ENCODE peak calls at places on chromosomes 5 and 9, in six cellular contexts. Y is GM12891, N is GM12878, M is GM12892, C is K562, Z is HepG2. K is an unnamed sample.

GRCh38 chr9:107368696-107369095 is 85.6 kb downstream of the RAD23B start:
- DNase-seq in C (no peak), Z (peak), M (no peak), N (no peak), Y (no peak), K (no peak)

GRCh38 chr5:88860501-88860900 is 22.5 kb downstream of the MEF2C start:
- DNase-seq in Y (no peak), M (no peak), N (no peak), C (no peak), Z (no peak), K (no peak)

GRCh38 chr9:89923961-89924504 is 319.2 kb downstream of the GADD45G start:
- DNase-seq in N (no peak), M (no peak), Y (no peak), C (no peak), Z (peak), K (no peak)

GRCh38 chr5:93336330-93337110 is 244.5 kb downstream of the NR2F1-AS1 start:
- DNase-seq in Y (no peak), C (no peak), M (no peak), Z (no peak), N (no peak), K (no peak)

GRCh38 chr9:91847576-91847975 is 102.5 kb downstream of the ROR2 start:
- DNase-seq in Y (no peak), C (no peak), Z (no peak), N (no peak), M (no peak), K (peak)

GRCh38 chr9:94528886-94529285 is 26.0 kb upstream of the PCAT7 start:
- DNase-seq in M (no peak), N (no peak), C (no peak), Z (no peak), Y (no peak), K (no peak)

GRCh38 chr9:114025196-114025753 is 52.8 kb downstream of the AMBP start:
- DNase-seq in Z (no peak), N (no peak), Y (no peak), C (no peak), M (no peak), K (no peak)

GRCh38 chr5:95471922-95472321 is 80.8 kb downstream of the FAM81B start:
- DNase-seq in N (no peak), Y (no peak), C (no peak), M (no peak), Z (no peak), K (no peak)

GRCh38 chr9:132794730-132795380 is 83.2 kb downstream of the AK8 start:
- DNase-seq in C (no peak), Z (no peak), Y (no peak), N (no peak), M (no peak), K (no peak)

GRCh38 chr9:134971196-134971595 is 53.5 kb upstream of the FCN1 start:
- DNase-seq in C (no peak), Z (no peak), M (no peak), N (no peak), Y (no peak), K (no peak)

GRCh38 chr5:112419050-112419595 is at the start of gene EPB41L4A:
- DNase-seq in C (no peak), Y (peak), N (no peak), M (peak), Z (no peak), K (peak)

GRCh38 chr5:4614088-4614487 is 526.0 kb upstream of the ADAMTS16 start:
- DNase-seq in N (no peak), M (no peak), C (no peak), Z (no peak), Y (no peak), K (no peak)

GRCh38 chr9:90903731-90904422 is 102.3 kb downstream of the SYK start:
- DNase-seq in Z (no peak), M (no peak), Y (no peak), N (no peak), C (no peak), K (no peak)

GRCh38 chr9:91843623-91844111 is 106.4 kb downstream of the ROR2 start:
- DNase-seq in C (no peak), Y (no peak), M (no peak), N (no peak), Z (no peak), K (peak)

GRCh38 chr9:77960356-77961153 is 71.1 kb downstream of the GNAQ start:
- DNase-seq in N (no peak), C (peak), M (no peak), Z (no peak), Y (no peak), K (no peak)

GRCh38 chr9:80650964-80651555 is 1038.3 kb downstream of the TLE1 start:
- DNase-seq in N (no peak), C (no peak), M (no peak), Y (no peak), Z (no peak), K (no peak)

GRCh38 chr5:76270214-76270613 is 132.9 kb upstream of the IQGAP2 start:
- DNase-seq in C (no peak), Z (no peak), M (no peak), N (no peak), Y (no peak), K (no peak)

GRCh38 chr5:173278172-173278571 is 43.2 kb upstream of the NKX2-5 start:
- DNase-seq in N (no peak), Z (no peak), Y (no peak), C (no peak), M (no peak), K (no peak)

GRCh38 chr9:98272083-98272482 is 16.6 kb upstream of the TBC1D2 start:
- DNase-seq in M (no peak), N (no peak), Y (no peak), Z (no peak), C (no peak), K (no peak)

GRCh38 chr9:2767800-2768199 is 50.5 kb downstream of the KCNV2 start:
- DNase-seq in C (no peak), Y (no peak), M (no peak), Z (no peak), N (no peak), K (no peak)

GRCh38 chr5:180785794-180786221 is 16.8 kb downstream of the MGAT1 start:
- DNase-seq in N (no peak), M (no peak), Z (no peak), Y (no peak), C (no peak), K (no peak)

GRCh38 chr5:108786806-108787483 is 39.2 kb downstream of the FER start:
- DNase-seq in Y (no peak), M (no peak), Z (no peak), N (no peak), C (no peak), K (no peak)

GRCh38 chr9:133572821-133573361 is 36.3 kb downstream of the FAM163B start:
- DNase-seq in Z (no peak), M (no peak), C (no peak), N (no peak), Y (no peak), K (peak)

GRCh38 chr9:88773627-88774244 is 217.5 kb upstream of the S1PR3 start:
- DNase-seq in C (no peak), Y (no peak), Z (no peak), N (no peak), M (no peak), K (no peak)

GRCh38 chr9:106677374-106677773 is 185.6 kb upstream of the ZNF462 start:
- DNase-seq in C (no peak), Y (no peak), M (no peak), Z (no peak), N (no peak), K (no peak)

GRCh38 chr5:32531885-32532520 is 53.4 kb upstream of the SUB1 start:
- DNase-seq in Z (peak), M (no peak), N (peak), Y (no peak), C (no peak), K (no peak)

GRCh38 chr5:141822134-141822533 is 56.1 kb downstream of the PCDH1 start:
- DNase-seq in Z (no peak), N (no peak), C (no peak), M (no peak), Y (no peak), K (no peak)

GRCh38 chr9:129283705-129284606 is 105.9 kb upstream of the IER5L start:
- DNase-seq in N (no peak), C (no peak), M (no peak), Y (no peak), Z (no peak), K (no peak)

GRCh38 chr5:79727722-79728355 is 38.2 kb downstream of the CMYA5 start:
- DNase-seq in Y (no peak), C (no peak), N (no peak), M (no peak), Z (no peak), K (no peak)

GRCh38 chr5:79729686-79730085 is 40.0 kb downstream of the CMYA5 start:
- DNase-seq in N (no peak), M (no peak), C (no peak), Y (no peak), Z (no peak), K (no peak)

DNA sequence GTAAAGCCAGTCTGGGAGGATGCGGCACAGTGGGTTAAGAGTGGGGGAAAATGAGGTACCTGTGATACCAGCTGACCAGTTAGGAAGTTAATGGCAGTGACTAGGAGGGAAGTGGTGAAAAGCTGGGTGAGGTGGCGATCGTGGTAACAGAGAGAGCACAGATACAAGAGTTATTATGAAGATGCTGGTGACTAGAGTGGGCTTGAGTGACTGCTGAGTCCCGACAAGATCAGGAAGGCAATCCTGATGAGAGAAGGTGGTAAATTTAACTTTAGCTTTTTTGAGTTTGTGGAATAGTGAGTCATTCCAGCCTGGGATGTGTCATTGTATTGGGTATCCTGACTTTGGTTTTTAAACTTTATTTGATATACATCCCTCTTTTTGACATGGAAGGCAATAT is 38.8 kb downstream of the CMYA5 start:
- DNase-seq in C (no peak), Z (no peak), Y (no peak), M (no peak), N (no peak), K (no peak)
- TF ChIP-seq TAF1 in C (no peak), Z (no peak), Y (no peak), M (no peak), N (no peak), K (no peak)

GRCh38 chr5:139653616-139654015 is 5.5 kb downstream of the CXXC5 start:
- DNase-seq in N (no peak), Y (no peak), C (no peak), M (no peak), Z (no peak), K (no peak)
- TF ChIP-seq TAF1 in N (no peak), Y (no peak), C (no peak), M (no peak), Z (no peak), K (no peak)

DNA sequence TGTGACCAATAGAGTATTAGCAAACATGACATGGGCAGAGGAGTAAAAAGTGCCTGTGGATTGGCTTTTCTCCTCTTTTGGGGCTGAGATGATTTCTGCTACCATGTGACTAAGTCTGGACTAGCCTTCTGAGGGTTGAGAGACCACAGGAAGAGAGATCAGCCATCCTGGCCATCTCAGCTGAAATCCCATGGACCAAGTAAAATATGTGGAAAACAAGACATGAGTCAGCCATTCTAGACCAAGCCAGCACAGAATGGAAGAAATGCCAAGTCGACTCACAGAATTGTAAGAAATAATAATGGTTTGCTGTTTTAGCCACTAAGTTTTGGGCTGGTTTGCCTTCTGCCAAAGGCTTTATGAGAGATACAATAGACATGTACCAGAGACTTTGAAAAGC is 377.8 kb downstream of the CHSY3 start:
- DNase-seq in C (no peak), Z (no peak), N (no peak), Y (no peak), M (no peak), K (no peak)
- TF ChIP-seq TAF1 in C (no peak), Z (no peak), N (no peak), Y (no peak), M (no peak), K (no peak)

GRCh38 chr5:94440015-94440414 is 178.4 kb downstream of the KIAA0825 start:
- DNase-seq in M (no peak), N (no peak), C (no peak), Y (no peak), Z (no peak), K (peak)

DNA sequence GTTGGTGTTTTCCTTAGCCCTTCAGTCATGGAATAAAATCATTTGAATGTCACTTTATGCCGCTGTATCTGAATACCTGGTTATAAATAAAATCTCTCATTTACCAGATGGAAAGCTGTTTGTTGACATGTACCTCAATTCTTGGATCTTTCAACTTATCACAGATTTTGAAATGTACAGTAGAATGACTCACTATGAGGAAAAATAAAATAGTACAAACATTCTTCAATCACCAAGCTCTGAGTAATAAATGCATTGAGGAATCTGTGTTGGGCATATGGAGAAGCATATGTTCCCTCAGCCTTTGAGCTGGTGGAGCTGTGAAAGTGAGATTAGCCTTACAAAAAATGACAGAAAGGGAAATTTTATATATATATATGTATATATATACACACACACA is 175.4 kb downstream of the KIAA0825 start:
- DNase-seq in M (no peak), N (no peak), Y (no peak), C (no peak), Z (no peak), K (no peak)
- TF ChIP-seq TAF1 in M (no peak), N (no peak), Y (no peak), C (no peak), Z (no peak), K (no peak)

DNA sequence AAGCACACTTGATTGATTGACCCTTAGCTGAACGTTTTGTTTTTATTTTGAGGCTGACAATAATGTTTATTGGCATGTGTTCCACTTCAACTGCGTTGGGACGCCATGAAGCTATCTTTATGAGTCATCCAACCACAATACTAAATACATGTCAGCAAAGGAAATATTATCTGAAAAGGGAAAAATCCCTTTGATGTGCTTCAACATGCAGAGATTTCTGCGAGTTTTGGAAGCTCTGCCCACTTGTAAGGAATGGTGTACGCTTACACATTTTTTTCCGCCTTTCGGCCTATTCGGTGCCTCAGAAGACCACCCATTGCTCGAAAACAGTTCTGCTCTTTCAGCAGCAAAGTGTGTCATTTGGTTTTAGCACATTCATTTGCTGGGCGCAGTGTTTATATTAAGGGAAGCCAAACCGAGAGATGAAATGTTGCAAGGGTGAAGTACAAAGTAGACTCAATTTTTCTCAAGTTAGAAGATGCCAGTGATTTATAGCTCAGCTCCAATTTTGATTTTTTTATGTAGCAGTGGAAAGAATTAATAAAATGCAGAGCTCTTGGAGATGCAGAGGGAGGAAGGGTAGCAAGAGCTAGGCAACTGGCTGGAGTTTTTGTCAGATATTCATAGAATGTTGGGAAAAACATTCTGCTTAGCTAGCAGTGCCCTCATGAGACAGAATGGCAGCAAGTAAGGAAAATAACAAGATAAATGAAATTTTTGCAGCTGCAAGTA is 68.9 kb downstream of the PRDM6 start:
- DNase-seq in M (no peak), C (no peak), Z (no peak), Y (no peak), N (no peak), K (no peak)
- TF ChIP-seq TAF1 in M (no peak), C (no peak), Z (no peak), Y (no peak), N (no peak), K (no peak)

GRCh38 chr5:118906932-118907331 is 81.4 kb downstream of the DTWD2 start:
- DNase-seq in N (no peak), Z (no peak), M (no peak), C (no peak), Y (no peak), K (no peak)

GRCh38 chr5:118903010-118903409 is 85.3 kb downstream of the DTWD2 start:
- DNase-seq in C (no peak), Z (no peak), M (no peak), N (no peak), Y (no peak), K (no peak)
- TF ChIP-seq TAF1 in C (no peak), Z (no peak), M (no peak), N (no peak), Y (no peak), K (no peak)

K was measured in SK-N-SH.